ENCODE peak calls at places on chromosomes 3 and 15, in four cellular contexts. V is ovary, U is HepG2, W is iPS DF 6.9. J is an unnamed sample.
A peak's percentile ranks its signal among the peaks of the same experiment; 100 is the strongest.

GRCh38 chr3:49456417-49456816 is 13.7 kb upstream of the DAG1 start:
- DNase-seq in V (no peak), W (no peak), U (no peak), J (no peak)

GRCh38 chr15:91862891-91863520 is 9.5 kb downstream of the SLCO3A1 start:
- DNase-seq in U (no peak), W (no peak), V (no peak), J (no peak)

GRCh38 chr3:55631766-55632331 is 144.7 kb upstream of the WNT5A start:
- DNase-seq in V (no peak), W (no peak), U (no peak), J (no peak)

GRCh38 chr3:115401891-115402501 is 221.3 kb upstream of the GAP43 start:
- DNase-seq in U (no peak), W (no peak), V (no peak), J (no peak)

GRCh38 chr3:77254967-77255831 is 215.3 kb downstream of the ROBO2 start:
- DNase-seq in W (peak; percentile 60), V (peak; percentile 31), U (peak; percentile 54), J (peak; percentile 35)

GRCh38 chr15:67068724-67069400 is 3.5 kb downstream of the SMAD3 start:
- DNase-seq in U (no peak), W (no peak), V (no peak), J (no peak)

GRCh38 chr3:52220380-52221026 is 4.9 kb downstream of the TLR9 start:
- DNase-seq in V (peak; percentile 89), U (peak; percentile 49), W (peak; percentile 81), J (peak; percentile 64)

GRCh38 chr3:120160050-120160449 is 65.8 kb upstream of the GSK3B start:
- DNase-seq in V (no peak), U (no peak), W (no peak), J (no peak)

GRCh38 chr3:138684411-138684810 is 75.8 kb downstream of the FAIM start:
- DNase-seq in V (no peak), W (no peak), U (no peak), J (no peak)

GRCh38 chr15:39230205-39230916 is 350.5 kb upstream of the THBS1 start:
- DNase-seq in W (no peak), V (peak; percentile 26), U (no peak), J (no peak)

GRCh38 chr15:65945616-65946015 is 76.3 kb downstream of the RAB11A start:
- DNase-seq in U (no peak), V (no peak), W (no peak), J (no peak)

GRCh38 chr15:34496616-34497015 is 59.0 kb upstream of the GOLGA8A start:
- DNase-seq in V (no peak), U (no peak), W (no peak), J (no peak)

GRCh38 chr15:62417444-62417843 is 252.4 kb upstream of the C2CD4B start:
- DNase-seq in W (no peak), U (no peak), V (no peak), J (no peak)

GRCh38 chr3:139301183-139301582 is 42.6 kb upstream of the MRPS22 start:
- DNase-seq in V (no peak), W (no peak), U (peak; percentile 29), J (no peak)

GRCh38 chr3:41464858-41465257 is 265.6 kb downstream of the CTNNB1 start:
- DNase-seq in V (no peak), W (no peak), U (no peak), J (no peak)

GRCh38 chr3:194009019-194009418 is 126.9 kb upstream of the HES1 start:
- DNase-seq in V (no peak), W (no peak), U (no peak), J (no peak)

GRCh38 chr15:71049706-71050422 is 65.4 kb upstream of the THSD4 start:
- DNase-seq in V (no peak), U (no peak), W (no peak), J (no peak)

GRCh38 chr15:71048913-71049675 is 66.2 kb upstream of the THSD4 start:
- DNase-seq in W (no peak), V (no peak), U (no peak), J (no peak)

GRCh38 chr15:71050461-71050860 is 64.8 kb upstream of the THSD4 start:
- DNase-seq in W (no peak), U (no peak), V (no peak), J (no peak)

GRCh38 chr15:71052356-71052755 is 62.9 kb upstream of the THSD4 start:
- DNase-seq in U (no peak), V (no peak), W (no peak), J (no peak)

GRCh38 chr15:71051539-71051938 is 63.7 kb upstream of the THSD4 start:
- DNase-seq in W (no peak), V (no peak), U (no peak), J (no peak)
- H3K4me1 ChIP-seq in W (no peaks in the 10 kb centered on the region), V (no peaks in the 10 kb centered on the region), U (no peaks in the 10 kb centered on the region), J (no peaks in the 10 kb centered on the region)

GRCh38 chr15:82918162-82918561 is 34.4 kb downstream of the HOMER2 start:
- DNase-seq in U (no peak), V (no peak), W (no peak), J (no peak)
- H3K4me1 ChIP-seq in U (peaks cover 69% of the 10 kb centered on the region), V (peaks cover 17% of the 10 kb centered on the region), W (no peaks in the 10 kb centered on the region), J (no peaks in the 10 kb centered on the region)

GRCh38 chr3:71955549-71956373 is 170.8 kb upstream of the PROK2 start:
- DNase-seq in U (peak; percentile 34), V (peak; percentile 85), W (peak; percentile 33), J (peak; percentile 13)
- H3K4me1 ChIP-seq in U (no peaks in the 10 kb centered on the region), V (no peaks in the 10 kb centered on the region), W (peaks cover 5% of the 10 kb centered on the region), J (peaks cover 3% of the 10 kb centered on the region)

DNA sequence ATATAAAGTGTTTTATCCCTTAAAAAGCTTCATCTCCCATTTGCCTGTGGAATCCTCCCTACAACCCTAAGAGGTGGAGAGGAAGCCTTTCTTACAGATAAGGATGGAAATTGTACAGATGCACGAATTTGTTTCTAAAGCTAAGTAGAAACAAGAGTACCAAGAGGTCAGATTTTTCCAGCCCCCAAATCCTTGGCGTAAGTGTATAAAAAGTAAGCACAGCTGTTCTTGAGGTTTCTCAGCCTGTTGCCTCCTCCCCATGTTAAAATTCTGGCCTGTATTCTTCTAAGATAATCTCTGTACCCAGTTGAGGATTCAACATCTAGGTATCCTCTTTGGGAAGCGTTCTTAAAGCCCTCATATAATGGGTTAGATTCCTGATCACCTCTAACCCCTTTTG is 34.9 kb downstream of the RAB7A start:
- DNase-seq in U (no peak), W (no peak), V (no peak), J (no peak)
- H3K4me1 ChIP-seq in U (no peaks in the 10 kb centered on the region), W (no peaks in the 10 kb centered on the region), V (peaks cover 15% of the 10 kb centered on the region), J (peaks cover 3% of the 10 kb centered on the region)

GRCh38 chr3:9260305-9260704 is 10.9 kb upstream of the SRGAP3 start:
- DNase-seq in U (no peak), V (no peak), W (no peak), J (no peak)

GRCh38 chr3:9255976-9256375 is 6.5 kb upstream of the SRGAP3 start:
- DNase-seq in V (no peak), W (no peak), U (no peak), J (no peak)

GRCh38 chr3:9253327-9253726 is 3.9 kb upstream of the SRGAP3 start:
- DNase-seq in V (no peak), W (no peak), U (no peak), J (no peak)

GRCh38 chr3:9254764-9255163 is 5.3 kb upstream of the SRGAP3 start:
- DNase-seq in V (no peak), W (no peak), U (no peak), J (no peak)

DNA sequence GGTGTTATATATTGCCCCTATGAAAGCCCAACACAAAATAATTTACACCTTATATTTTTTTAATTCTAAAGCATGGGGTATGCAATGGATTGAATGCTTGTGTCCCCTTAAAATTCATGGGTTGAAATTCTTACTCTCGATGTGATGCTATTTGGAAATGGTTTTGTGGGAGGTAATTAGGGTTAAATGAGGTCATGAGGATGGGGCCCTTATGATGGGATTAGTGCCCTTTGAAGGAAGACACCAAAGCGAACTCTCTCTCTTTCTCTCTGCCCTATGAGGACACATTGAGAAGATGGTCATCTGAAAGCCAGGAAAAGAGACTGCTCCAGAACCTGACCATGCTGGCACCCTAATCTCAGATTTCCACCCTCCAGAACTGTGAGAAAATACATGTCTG is 7.6 kb upstream of the SRGAP3 start:
- DNase-seq in U (no peak), W (no peak), V (no peak), J (no peak)
- H3K4me1 ChIP-seq in U (no peaks in the 10 kb centered on the region), W (peaks cover 2% of the 10 kb centered on the region), V (no peaks in the 10 kb centered on the region), J (no peaks in the 10 kb centered on the region)

GRCh38 chr3:186144257-186144656 is 35.4 kb upstream of the ETV5 start:
- DNase-seq in U (no peak), V (no peak), W (no peak), J (no peak)

GRCh38 chr3:186138272-186138981 is 29.5 kb upstream of the ETV5 start:
- DNase-seq in W (no peak), V (no peak), U (peak; percentile 15), J (no peak)

GRCh38 chr3:186142556-186142955 is 33.7 kb upstream of the ETV5 start:
- DNase-seq in U (no peak), W (no peak), V (no peak), J (no peak)

GRCh38 chr3:186143280-186143679 is 34.4 kb upstream of the ETV5 start:
- DNase-seq in U (no peak), V (no peak), W (no peak), J (no peak)

DNA sequence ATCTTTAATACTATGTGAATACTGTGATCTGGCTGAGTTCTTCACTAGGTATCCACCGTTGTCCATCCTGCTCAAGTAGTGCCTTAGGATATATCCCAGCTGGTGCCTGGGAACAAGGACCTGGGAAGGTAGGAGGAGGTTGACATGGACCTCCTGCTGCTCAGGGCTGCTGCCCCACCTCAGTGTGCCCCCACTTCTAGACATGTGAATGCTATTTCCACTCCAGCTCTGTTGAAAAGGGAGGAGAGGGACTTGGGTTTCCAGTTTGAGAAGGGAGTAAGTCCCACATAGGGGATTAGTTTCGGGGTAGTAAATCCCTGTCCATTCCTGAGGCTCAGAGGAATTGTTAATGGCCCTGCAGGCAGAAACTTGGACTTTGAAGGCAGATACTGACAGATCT is 32.9 kb upstream of the ETV5 start:
- DNase-seq in U (no peak), W (no peak), V (no peak), J (no peak)
- H3K4me1 ChIP-seq in U (no peaks in the 10 kb centered on the region), W (no peaks in the 10 kb centered on the region), V (no peaks in the 10 kb centered on the region), J (no peaks in the 10 kb centered on the region)

GRCh38 chr3:172101107-172101506 is 61.7 kb downstream of the FNDC3B start:
- DNase-seq in U (peak; percentile 81), V (no peak), W (no peak), J (no peak)
- H3K4me1 ChIP-seq in U (peaks cover 100% of the 10 kb centered on the region), V (peaks cover 9% of the 10 kb centered on the region), W (peaks cover 1% of the 10 kb centered on the region), J (peaks cover 98% of the 10 kb centered on the region)

DNA sequence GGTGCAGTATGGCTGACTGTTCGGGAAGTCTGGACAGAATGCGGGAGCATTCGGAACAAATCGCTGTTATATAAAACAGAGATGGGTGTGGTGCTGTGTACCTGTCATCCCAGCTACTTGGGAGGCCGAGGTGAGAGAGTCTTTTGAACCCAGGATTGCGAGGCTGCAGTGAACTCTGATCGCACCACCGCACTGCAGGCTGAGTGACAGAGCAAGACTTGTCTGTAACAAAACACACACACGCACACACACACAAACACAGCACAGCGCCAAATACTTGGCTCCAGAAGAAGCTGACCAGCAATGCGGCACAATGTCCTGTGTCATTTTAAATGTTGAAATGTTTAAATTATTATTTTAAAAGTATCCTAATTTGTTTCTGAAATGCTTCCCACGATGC is 12.6 kb downstream of the RFTN1 start:
- DNase-seq in V (no peak), U (no peak), W (no peak), J (no peak)
- H3K4me1 ChIP-seq in V (peaks cover 5% of the 10 kb centered on the region), U (no peaks in the 10 kb centered on the region), W (peaks cover 2% of the 10 kb centered on the region), J (no peaks in the 10 kb centered on the region)

J was measured in Panc1.